ENCODE peak calls at places on chromosomes 3 and 15, in four cellular contexts. One of them, this sample, is unnamed.

GRCh38 chr3:42300013-42300412 is 34.0 kb upstream of the CCK start:
- DNase-seq in GM12878: no peak
- DNase-seq in HepG2: peak
- DNase-seq in H1: peak
- DNase-seq in this sample: peak

GRCh38 chr15:77874071-77874470 is 203.4 kb downstream of the TBC1D2B start:
- DNase-seq in GM12878: no peak
- DNase-seq in HepG2: no peak
- DNase-seq in H1: no peak
- DNase-seq in this sample: no peak

GRCh38 chr3:45927881-45928280 is 15.4 kb upstream of the CXCR6 start:
- DNase-seq in GM12878: no peak
- DNase-seq in HepG2: no peak
- DNase-seq in H1: no peak
- DNase-seq in this sample: no peak

GRCh38 chr15:80856809-80857377 is 77.7 kb downstream of the CEMIP start:
- DNase-seq in GM12878: no peak
- DNase-seq in HepG2: peak
- DNase-seq in H1: no peak
- DNase-seq in this sample: no peak

GRCh38 chr3:12478326-12478725 is 6.0 kb upstream of the TSEN2 start:
- DNase-seq in GM12878: no peak
- DNase-seq in HepG2: no peak
- DNase-seq in H1: no peak
- DNase-seq in this sample: no peak

GRCh38 chr3:23270423-23270822 is 67.3 kb downstream of the UBE2E2 start:
- DNase-seq in GM12878: no peak
- DNase-seq in HepG2: no peak
- DNase-seq in H1: no peak
- DNase-seq in this sample: no peak

GRCh38 chr3:140143670-140144069 is 208.7 kb downstream of the CLSTN2 start:
- DNase-seq in GM12878: no peak
- DNase-seq in HepG2: no peak
- DNase-seq in H1: no peak
- DNase-seq in this sample: no peak

GRCh38 chr15:50257924-50258323 is 7.6 kb downstream of the HDC start:
- DNase-seq in GM12878: no peak
- DNase-seq in HepG2: no peak
- DNase-seq in H1: no peak
- DNase-seq in this sample: no peak

GRCh38 chr3:52310861-52311566 is 5.1 kb upstream of the DNAH1 start:
- DNase-seq in GM12878: peak
- DNase-seq in HepG2: no peak
- DNase-seq in H1: no peak
- DNase-seq in this sample: no peak

GRCh38 chr3:131217296-131217741 is 164.3 kb upstream of the NUDT16 start:
- DNase-seq in GM12878: no peak
- DNase-seq in HepG2: no peak
- DNase-seq in H1: no peak
- DNase-seq in this sample: no peak

GRCh38 chr3:143134446-143134845 is 14.9 kb downstream of the CHST2 start:
- DNase-seq in GM12878: no peak
- DNase-seq in HepG2: no peak
- DNase-seq in H1: no peak
- DNase-seq in this sample: peak

GRCh38 chr3:184172681-184173373 is 1.8 kb upstream of the AP2M1 start:
- DNase-seq in GM12878: no peak
- DNase-seq in HepG2: no peak
- DNase-seq in H1: no peak
- DNase-seq in this sample: no peak

GRCh38 chr15:69857686-69858391 is 239.9 kb downstream of the TLE3 start:
- DNase-seq in GM12878: no peak
- DNase-seq in HepG2: no peak
- DNase-seq in H1: no peak
- DNase-seq in this sample: no peak

GRCh38 chr3:194984026-194984425 is 286.9 kb downstream of the XXYLT1 start:
- DNase-seq in GM12878: no peak
- DNase-seq in HepG2: no peak
- DNase-seq in H1: peak
- DNase-seq in this sample: no peak

GRCh38 chr3:69772152-69772867 is 33.0 kb downstream of the MITF start:
- DNase-seq in GM12878: no peak
- DNase-seq in HepG2: no peak
- DNase-seq in H1: no peak
- DNase-seq in this sample: no peak

GRCh38 chr3:30544811-30545210 is 61.6 kb upstream of the TGFBR2 start:
- DNase-seq in GM12878: no peak
- DNase-seq in HepG2: no peak
- DNase-seq in H1: no peak
- DNase-seq in this sample: no peak

GRCh38 chr3:36212291-36212690 is 168.0 kb upstream of the STAC start:
- DNase-seq in GM12878: no peak
- DNase-seq in HepG2: no peak
- DNase-seq in H1: no peak
- DNase-seq in this sample: no peak

GRCh38 chr15:31393441-31394091 is 66.9 kb downstream of the KLF13 start:
- DNase-seq in GM12878: no peak
- DNase-seq in HepG2: no peak
- DNase-seq in H1: no peak
- DNase-seq in this sample: no peak

GRCh38 chr15:33031324-33031736 is 163.2 kb downstream of the FMN1 start:
- DNase-seq in GM12878: no peak
- DNase-seq in HepG2: no peak
- DNase-seq in H1: no peak
- DNase-seq in this sample: no peak

GRCh38 chr3:128466840-128467541 is at the start of gene DNAJB8:
- DNase-seq in GM12878: no peak
- DNase-seq in HepG2: no peak
- DNase-seq in H1: no peak
- DNase-seq in this sample: no peak

GRCh38 chr3:152870027-152870426 is 35.1 kb downstream of the P2RY1 start:
- DNase-seq in GM12878: peak
- DNase-seq in HepG2: no peak
- DNase-seq in H1: no peak
- DNase-seq in this sample: no peak

GRCh38 chr3:45552031-45552772 is 42.3 kb upstream of the LIMD1 start:
- DNase-seq in GM12878: no peak
- DNase-seq in HepG2: no peak
- DNase-seq in H1: no peak
- DNase-seq in this sample: no peak

GRCh38 chr15:88450125-88450798 is 16.9 kb downstream of the MRPL46 start:
- DNase-seq in GM12878: no peak
- DNase-seq in HepG2: peak
- DNase-seq in H1: peak
- DNase-seq in this sample: peak

GRCh38 chr15:98412852-98413251 is 235.5 kb upstream of the IGF1R start:
- DNase-seq in GM12878: no peak
- DNase-seq in HepG2: peak
- DNase-seq in H1: no peak
- DNase-seq in this sample: no peak

GRCh38 chr3:61662861-61663260 is 101.5 kb downstream of the PTPRG start:
- DNase-seq in GM12878: no peak
- DNase-seq in HepG2: no peak
- DNase-seq in H1: no peak
- DNase-seq in this sample: no peak

GRCh38 chr3:59451800-59452741 is 402.2 kb upstream of the CFAP20DC start:
- DNase-seq in GM12878: no peak
- DNase-seq in HepG2: no peak
- DNase-seq in H1: no peak
- DNase-seq in this sample: no peak

GRCh38 chr3:155241559-155241958 is 51.9 kb downstream of the STRIT1 start:
- DNase-seq in GM12878: no peak
- DNase-seq in HepG2: no peak
- DNase-seq in H1: no peak
- DNase-seq in this sample: no peak

GRCh38 chr15:100684591-100684990 is 82.2 kb downstream of the ASB7 start:
- DNase-seq in GM12878: no peak
- DNase-seq in HepG2: no peak
- DNase-seq in H1: no peak
- DNase-seq in this sample: no peak

GRCh38 chr15:87228460-87228859 is 1028.1 kb downstream of the NTRK3 start:
- DNase-seq in GM12878: no peak
- DNase-seq in HepG2: no peak
- DNase-seq in H1: no peak
- DNase-seq in this sample: no peak

GRCh38 chr15:75706682-75706954 is 6.0 kb downstream of the CSPG4 start:
- DNase-seq in GM12878: no peak
- DNase-seq in HepG2: no peak
- DNase-seq in H1: no peak
- DNase-seq in this sample: no peak

GRCh38 chr15:75704618-75705017 is 8.0 kb downstream of the CSPG4 start:
- DNase-seq in GM12878: no peak
- DNase-seq in HepG2: no peak
- DNase-seq in H1: no peak
- DNase-seq in this sample: no peak

GRCh38 chr15:75705854-75706681 is 6.6 kb downstream of the CSPG4 start:
- DNase-seq in GM12878: no peak
- DNase-seq in HepG2: no peak
- DNase-seq in H1: no peak
- DNase-seq in this sample: no peak

GRCh38 chr15:75702431-75702830 is 10.2 kb downstream of the CSPG4 start:
- DNase-seq in GM12878: no peak
- DNase-seq in HepG2: no peak
- DNase-seq in H1: no peak
- DNase-seq in this sample: no peak

GRCh38 chr15:75704263-75704615 is 8.4 kb downstream of the CSPG4 start:
- DNase-seq in GM12878: no peak
- DNase-seq in HepG2: no peak
- DNase-seq in H1: no peak
- DNase-seq in this sample: no peak
- H3K9ac ChIP-seq in GM12878: no peak
- H3K9ac ChIP-seq in HepG2: no peak
- H3K9ac ChIP-seq in H1: no peak
- H3K9ac ChIP-seq in this sample: peak

GRCh38 chr15:71646767-71647478 is 163.4 kb upstream of the NR2E3 start:
- DNase-seq in GM12878: no peak
- DNase-seq in HepG2: no peak
- DNase-seq in H1: no peak
- DNase-seq in this sample: no peak

GRCh38 chr15:71650603-71651002 is 159.8 kb upstream of the NR2E3 start:
- DNase-seq in GM12878: no peak
- DNase-seq in HepG2: no peak
- DNase-seq in H1: no peak
- DNase-seq in this sample: no peak

GRCh38 chr15:71648095-71648494 is 162.3 kb upstream of the NR2E3 start:
- DNase-seq in GM12878: no peak
- DNase-seq in HepG2: no peak
- DNase-seq in H1: no peak
- DNase-seq in this sample: no peak

GRCh38 chr15:71649894-71650293 is 160.5 kb upstream of the NR2E3 start:
- DNase-seq in GM12878: no peak
- DNase-seq in HepG2: no peak
- DNase-seq in H1: no peak
- DNase-seq in this sample: no peak

DNA sequence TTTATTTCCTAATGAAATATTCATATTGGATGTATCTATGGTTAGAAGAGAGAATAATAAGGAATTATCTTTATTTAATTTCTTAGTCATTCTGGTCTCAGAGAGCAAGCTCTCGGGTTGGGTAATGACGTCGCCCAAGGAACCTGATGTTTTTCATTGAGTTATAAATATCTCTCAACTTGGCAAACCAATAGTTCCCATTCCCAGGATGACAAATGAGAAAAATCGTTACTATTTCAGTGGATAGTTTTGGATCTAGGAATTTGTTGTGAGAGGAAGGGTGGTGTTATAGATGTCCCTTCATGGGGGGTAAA is 162.9 kb upstream of the NR2E3 start:
- DNase-seq in GM12878: no peak
- DNase-seq in HepG2: no peak
- DNase-seq in H1: no peak
- DNase-seq in this sample: no peak
- TF ChIP-seq SUZ12 in GM12878: no peak
- TF ChIP-seq SUZ12 in HepG2: no peak
- TF ChIP-seq SUZ12 in H1: no peak
- TF ChIP-seq SUZ12 in this sample: no peak

GRCh38 chr15:92322566-92323355 is 70.9 kb upstream of the ST8SIA2 start:
- DNase-seq in GM12878: no peak
- DNase-seq in HepG2: no peak
- DNase-seq in H1: no peak
- DNase-seq in this sample: no peak
- TF ChIP-seq ZNF274 in GM12878: no peak
- TF ChIP-seq ZNF274 in HepG2: no peak
- TF ChIP-seq ZNF274 in H1: no peak
- TF ChIP-seq ZNF274 in this sample: no peak

GRCh38 chr3:50297384-50297775 is 1.8 kb downstream of the HYAL3 start:
- DNase-seq in GM12878: no peak
- DNase-seq in HepG2: no peak
- DNase-seq in H1: no peak
- DNase-seq in this sample: no peak

GRCh38 chr3:50298836-50299637 is at the start of the genes HYAL3 and NAA80:
- DNase-seq in GM12878: peak
- DNase-seq in HepG2: no peak
- DNase-seq in H1: peak
- DNase-seq in this sample: peak

GRCh38 chr3:50299638-50299928 is 378 bp upstream of the HYAL3 start:
- DNase-seq in GM12878: no peak
- DNase-seq in HepG2: peak
- DNase-seq in H1: no peak
- DNase-seq in this sample: no peak

GRCh38 chr3:50296721-50297383 is 2.4 kb downstream of the HYAL3 start:
- DNase-seq in GM12878: no peak
- DNase-seq in HepG2: no peak
- DNase-seq in H1: no peak
- DNase-seq in this sample: no peak

GRCh38 chr3:50297896-50298725 is 1.1 kb downstream of the HYAL3 start:
- DNase-seq in GM12878: no peak
- DNase-seq in HepG2: no peak
- DNase-seq in H1: peak
- DNase-seq in this sample: no peak
- H3K9ac ChIP-seq in GM12878: peak
- H3K9ac ChIP-seq in HepG2: peak
- H3K9ac ChIP-seq in H1: no peak
- H3K9ac ChIP-seq in this sample: peak

GRCh38 chr15:47944911-47945310 is 175.9 kb upstream of the SLC24A5 start:
- DNase-seq in GM12878: no peak
- DNase-seq in HepG2: no peak
- DNase-seq in H1: no peak
- DNase-seq in this sample: no peak
- TF ChIP-seq SUZ12 in GM12878: no peak
- TF ChIP-seq SUZ12 in HepG2: no peak
- TF ChIP-seq SUZ12 in H1: no peak
- TF ChIP-seq SUZ12 in this sample: no peak

GRCh38 chr15:39279331-39279730 is 301.5 kb upstream of the THBS1 start:
- DNase-seq in GM12878: no peak
- DNase-seq in HepG2: no peak
- DNase-seq in H1: no peak
- DNase-seq in this sample: no peak
- TF ChIP-seq ZNF274 in GM12878: no peak
- TF ChIP-seq ZNF274 in HepG2: no peak
- TF ChIP-seq ZNF274 in H1: no peak
- TF ChIP-seq ZNF274 in this sample: no peak